ENCODE peak calls at places on chromosomes 3 and 15, in nine cellular contexts. One of them, this sample, is unnamed.

GRCh38 chr3:104677932-104678331 is 688.8 kb upstream of the ALCAM start:
- DNase-seq in activated naive CD8-positive, alpha-beta T cell treated with anti-CD3 and anti-CD28 coated beads, Interleukin-2, amount 10 ng/mL, durations not matched to agents 7 days and 5 days: no peak
- DNase-seq in fibroblast of lung: no peak
- DNase-seq in NCI-H2081 treated with DMSO at 0.1 percent for 48 hours: no peak
- DNase-seq in stimulated activated CD8-positive, alpha-beta memory T cell treated with anti-CD3 and anti-CD28 coated beads, Interleukin-12 subunit alpha, Interleukin-12 subunit beta, amount 100 ng/mL, for 4 hours: no peak
- DNase-seq in left ventricle myocardium superior: no peak
- DNase-seq in posterior vena cava: no peak
- DNase-seq in MCF 10A: no peak
- DNase-seq in AG04450: no peak
- DNase-seq in this sample: no peak

GRCh38 chr3:89434621-89435380 is 327.4 kb downstream of the EPHA3 start:
- DNase-seq in activated naive CD8-positive, alpha-beta T cell treated with anti-CD3 and anti-CD28 coated beads, Interleukin-2, amount 10 ng/mL, durations not matched to agents 7 days and 5 days: no peak
- DNase-seq in fibroblast of lung: no peak
- DNase-seq in NCI-H2081 treated with DMSO at 0.1 percent for 48 hours: no peak
- DNase-seq in stimulated activated CD8-positive, alpha-beta memory T cell treated with anti-CD3 and anti-CD28 coated beads, Interleukin-12 subunit alpha, Interleukin-12 subunit beta, amount 100 ng/mL, for 4 hours: no peak
- DNase-seq in left ventricle myocardium superior: no peak
- DNase-seq in posterior vena cava: no peak
- DNase-seq in MCF 10A: no peak
- DNase-seq in AG04450: no peak
- DNase-seq in this sample: no peak

GRCh38 chr15:25178835-25179672 is 224.3 kb downstream of the SNRPN start:
- DNase-seq in activated naive CD8-positive, alpha-beta T cell treated with anti-CD3 and anti-CD28 coated beads, Interleukin-2, amount 10 ng/mL, durations not matched to agents 7 days and 5 days: peak; percentile 5
- DNase-seq in fibroblast of lung: no peak
- DNase-seq in NCI-H2081 treated with DMSO at 0.1 percent for 48 hours: no peak
- DNase-seq in stimulated activated CD8-positive, alpha-beta memory T cell treated with anti-CD3 and anti-CD28 coated beads, Interleukin-12 subunit alpha, Interleukin-12 subunit beta, amount 100 ng/mL, for 4 hours: no peak
- DNase-seq in left ventricle myocardium superior: peak; percentile 22
- DNase-seq in posterior vena cava: peak; percentile 66
- DNase-seq in MCF 10A: no peak
- DNase-seq in AG04450: no peak
- DNase-seq in this sample: no peak

GRCh38 chr15:34582461-34583357 is 742 bp downstream of the GOLGA8B start:
- DNase-seq in activated naive CD8-positive, alpha-beta T cell treated with anti-CD3 and anti-CD28 coated beads, Interleukin-2, amount 10 ng/mL, durations not matched to agents 7 days and 5 days: peak; percentile 64
- DNase-seq in fibroblast of lung: peak; percentile 30
- DNase-seq in NCI-H2081 treated with DMSO at 0.1 percent for 48 hours: no peak
- DNase-seq in stimulated activated CD8-positive, alpha-beta memory T cell treated with anti-CD3 and anti-CD28 coated beads, Interleukin-12 subunit alpha, Interleukin-12 subunit beta, amount 100 ng/mL, for 4 hours: peak; percentile 4
- DNase-seq in left ventricle myocardium superior: peak; percentile 54
- DNase-seq in posterior vena cava: peak; percentile 80
- DNase-seq in MCF 10A: peak; percentile 56
- DNase-seq in AG04450: no peak
- DNase-seq in this sample: peak; percentile 51

GRCh38 chr3:156547637-156548036 is 7.3 kb downstream of the SSR3 start:
- DNase-seq in activated naive CD8-positive, alpha-beta T cell treated with anti-CD3 and anti-CD28 coated beads, Interleukin-2, amount 10 ng/mL, durations not matched to agents 7 days and 5 days: no peak
- DNase-seq in fibroblast of lung: peak; percentile 90
- DNase-seq in NCI-H2081 treated with DMSO at 0.1 percent for 48 hours: no peak
- DNase-seq in stimulated activated CD8-positive, alpha-beta memory T cell treated with anti-CD3 and anti-CD28 coated beads, Interleukin-12 subunit alpha, Interleukin-12 subunit beta, amount 100 ng/mL, for 4 hours: no peak
- DNase-seq in left ventricle myocardium superior: no peak
- DNase-seq in posterior vena cava: no peak
- DNase-seq in MCF 10A: no peak
- DNase-seq in AG04450: no peak
- DNase-seq in this sample: no peak

GRCh38 chr3:197880361-197881339 is 69.3 kb upstream of the RPL35A start:
- DNase-seq in activated naive CD8-positive, alpha-beta T cell treated with anti-CD3 and anti-CD28 coated beads, Interleukin-2, amount 10 ng/mL, durations not matched to agents 7 days and 5 days: no peak
- DNase-seq in fibroblast of lung: no peak
- DNase-seq in NCI-H2081 treated with DMSO at 0.1 percent for 48 hours: no peak
- DNase-seq in stimulated activated CD8-positive, alpha-beta memory T cell treated with anti-CD3 and anti-CD28 coated beads, Interleukin-12 subunit alpha, Interleukin-12 subunit beta, amount 100 ng/mL, for 4 hours: no peak
- DNase-seq in left ventricle myocardium superior: no peak
- DNase-seq in posterior vena cava: no peak
- DNase-seq in MCF 10A: no peak
- DNase-seq in AG04450: no peak
- DNase-seq in this sample: no peak

GRCh38 chr15:90564109-90564508 is 34.4 kb downstream of the CRTC3 start:
- DNase-seq in activated naive CD8-positive, alpha-beta T cell treated with anti-CD3 and anti-CD28 coated beads, Interleukin-2, amount 10 ng/mL, durations not matched to agents 7 days and 5 days: no peak
- DNase-seq in fibroblast of lung: no peak
- DNase-seq in NCI-H2081 treated with DMSO at 0.1 percent for 48 hours: no peak
- DNase-seq in stimulated activated CD8-positive, alpha-beta memory T cell treated with anti-CD3 and anti-CD28 coated beads, Interleukin-12 subunit alpha, Interleukin-12 subunit beta, amount 100 ng/mL, for 4 hours: no peak
- DNase-seq in left ventricle myocardium superior: no peak
- DNase-seq in posterior vena cava: no peak
- DNase-seq in MCF 10A: no peak
- DNase-seq in AG04450: no peak
- DNase-seq in this sample: no peak

GRCh38 chr3:17412950-17413530 is 329.4 kb downstream of the TBC1D5 start:
- DNase-seq in activated naive CD8-positive, alpha-beta T cell treated with anti-CD3 and anti-CD28 coated beads, Interleukin-2, amount 10 ng/mL, durations not matched to agents 7 days and 5 days: no peak
- DNase-seq in fibroblast of lung: peak; percentile 46
- DNase-seq in NCI-H2081 treated with DMSO at 0.1 percent for 48 hours: peak; percentile 49
- DNase-seq in stimulated activated CD8-positive, alpha-beta memory T cell treated with anti-CD3 and anti-CD28 coated beads, Interleukin-12 subunit alpha, Interleukin-12 subunit beta, amount 100 ng/mL, for 4 hours: no peak
- DNase-seq in left ventricle myocardium superior: no peak
- DNase-seq in posterior vena cava: no peak
- DNase-seq in MCF 10A: peak; percentile 66
- DNase-seq in AG04450: peak; percentile 21
- DNase-seq in this sample: peak; percentile 17

GRCh38 chr15:74281147-74282133 is 45.3 kb downstream of the CCDC33 start:
- DNase-seq in activated naive CD8-positive, alpha-beta T cell treated with anti-CD3 and anti-CD28 coated beads, Interleukin-2, amount 10 ng/mL, durations not matched to agents 7 days and 5 days: no peak
- DNase-seq in fibroblast of lung: no peak
- DNase-seq in NCI-H2081 treated with DMSO at 0.1 percent for 48 hours: no peak
- DNase-seq in stimulated activated CD8-positive, alpha-beta memory T cell treated with anti-CD3 and anti-CD28 coated beads, Interleukin-12 subunit alpha, Interleukin-12 subunit beta, amount 100 ng/mL, for 4 hours: no peak
- DNase-seq in left ventricle myocardium superior: peak; percentile 10
- DNase-seq in posterior vena cava: no peak
- DNase-seq in MCF 10A: no peak
- DNase-seq in AG04450: no peak
- DNase-seq in this sample: no peak

GRCh38 chr3:2661078-2661477 is 449.1 kb downstream of the IL5RA start:
- DNase-seq in activated naive CD8-positive, alpha-beta T cell treated with anti-CD3 and anti-CD28 coated beads, Interleukin-2, amount 10 ng/mL, durations not matched to agents 7 days and 5 days: no peak
- DNase-seq in fibroblast of lung: peak; percentile 1
- DNase-seq in NCI-H2081 treated with DMSO at 0.1 percent for 48 hours: no peak
- DNase-seq in stimulated activated CD8-positive, alpha-beta memory T cell treated with anti-CD3 and anti-CD28 coated beads, Interleukin-12 subunit alpha, Interleukin-12 subunit beta, amount 100 ng/mL, for 4 hours: no peak
- DNase-seq in left ventricle myocardium superior: no peak
- DNase-seq in posterior vena cava: no peak
- DNase-seq in MCF 10A: no peak
- DNase-seq in AG04450: no peak
- DNase-seq in this sample: no peak

GRCh38 chr3:54600441-54601204 is 327.2 kb downstream of the LRTM1 start:
- DNase-seq in activated naive CD8-positive, alpha-beta T cell treated with anti-CD3 and anti-CD28 coated beads, Interleukin-2, amount 10 ng/mL, durations not matched to agents 7 days and 5 days: no peak
- DNase-seq in fibroblast of lung: no peak
- DNase-seq in NCI-H2081 treated with DMSO at 0.1 percent for 48 hours: no peak
- DNase-seq in stimulated activated CD8-positive, alpha-beta memory T cell treated with anti-CD3 and anti-CD28 coated beads, Interleukin-12 subunit alpha, Interleukin-12 subunit beta, amount 100 ng/mL, for 4 hours: no peak
- DNase-seq in left ventricle myocardium superior: peak; percentile 26
- DNase-seq in posterior vena cava: no peak
- DNase-seq in MCF 10A: no peak
- DNase-seq in AG04450: no peak
- DNase-seq in this sample: no peak

GRCh38 chr15:67340630-67341029 is 86.0 kb downstream of the IQCH start:
- DNase-seq in activated naive CD8-positive, alpha-beta T cell treated with anti-CD3 and anti-CD28 coated beads, Interleukin-2, amount 10 ng/mL, durations not matched to agents 7 days and 5 days: no peak
- DNase-seq in fibroblast of lung: no peak
- DNase-seq in NCI-H2081 treated with DMSO at 0.1 percent for 48 hours: no peak
- DNase-seq in stimulated activated CD8-positive, alpha-beta memory T cell treated with anti-CD3 and anti-CD28 coated beads, Interleukin-12 subunit alpha, Interleukin-12 subunit beta, amount 100 ng/mL, for 4 hours: no peak
- DNase-seq in left ventricle myocardium superior: no peak
- DNase-seq in posterior vena cava: no peak
- DNase-seq in MCF 10A: no peak
- DNase-seq in AG04450: no peak
- DNase-seq in this sample: no peak

GRCh38 chr15:73926191-73927002 is at the start of gene LOXL1:
- DNase-seq in activated naive CD8-positive, alpha-beta T cell treated with anti-CD3 and anti-CD28 coated beads, Interleukin-2, amount 10 ng/mL, durations not matched to agents 7 days and 5 days: no peak
- DNase-seq in fibroblast of lung: peak; percentile 95
- DNase-seq in NCI-H2081 treated with DMSO at 0.1 percent for 48 hours: no peak
- DNase-seq in stimulated activated CD8-positive, alpha-beta memory T cell treated with anti-CD3 and anti-CD28 coated beads, Interleukin-12 subunit alpha, Interleukin-12 subunit beta, amount 100 ng/mL, for 4 hours: no peak
- DNase-seq in left ventricle myocardium superior: peak; percentile 86
- DNase-seq in posterior vena cava: peak; percentile 93
- DNase-seq in MCF 10A: peak; percentile 53
- DNase-seq in AG04450: peak; percentile 71
- DNase-seq in this sample: peak; percentile 90

GRCh38 chr15:85667491-85668424 is 127.0 kb downstream of the KLHL25 start:
- DNase-seq in activated naive CD8-positive, alpha-beta T cell treated with anti-CD3 and anti-CD28 coated beads, Interleukin-2, amount 10 ng/mL, durations not matched to agents 7 days and 5 days: no peak
- DNase-seq in fibroblast of lung: peak; percentile 99
- DNase-seq in NCI-H2081 treated with DMSO at 0.1 percent for 48 hours: no peak
- DNase-seq in stimulated activated CD8-positive, alpha-beta memory T cell treated with anti-CD3 and anti-CD28 coated beads, Interleukin-12 subunit alpha, Interleukin-12 subunit beta, amount 100 ng/mL, for 4 hours: peak; percentile 20
- DNase-seq in left ventricle myocardium superior: no peak
- DNase-seq in posterior vena cava: no peak
- DNase-seq in MCF 10A: peak; percentile 71
- DNase-seq in AG04450: peak; percentile 95
- DNase-seq in this sample: peak; percentile 84

GRCh38 chr3:133835961-133836360 is 30.3 kb downstream of the SRPRB start:
- DNase-seq in activated naive CD8-positive, alpha-beta T cell treated with anti-CD3 and anti-CD28 coated beads, Interleukin-2, amount 10 ng/mL, durations not matched to agents 7 days and 5 days: no peak
- DNase-seq in fibroblast of lung: no peak
- DNase-seq in NCI-H2081 treated with DMSO at 0.1 percent for 48 hours: no peak
- DNase-seq in stimulated activated CD8-positive, alpha-beta memory T cell treated with anti-CD3 and anti-CD28 coated beads, Interleukin-12 subunit alpha, Interleukin-12 subunit beta, amount 100 ng/mL, for 4 hours: no peak
- DNase-seq in left ventricle myocardium superior: no peak
- DNase-seq in posterior vena cava: no peak
- DNase-seq in MCF 10A: no peak
- DNase-seq in AG04450: no peak
- DNase-seq in this sample: no peak

GRCh38 chr3:14532691-14533456 is 7.3 kb downstream of the GRIP2 start:
- DNase-seq in activated naive CD8-positive, alpha-beta T cell treated with anti-CD3 and anti-CD28 coated beads, Interleukin-2, amount 10 ng/mL, durations not matched to agents 7 days and 5 days: no peak
- DNase-seq in fibroblast of lung: no peak
- DNase-seq in NCI-H2081 treated with DMSO at 0.1 percent for 48 hours: peak; percentile 62
- DNase-seq in stimulated activated CD8-positive, alpha-beta memory T cell treated with anti-CD3 and anti-CD28 coated beads, Interleukin-12 subunit alpha, Interleukin-12 subunit beta, amount 100 ng/mL, for 4 hours: no peak
- DNase-seq in left ventricle myocardium superior: peak; percentile 49
- DNase-seq in posterior vena cava: no peak
- DNase-seq in MCF 10A: peak; percentile 78
- DNase-seq in AG04450: no peak
- DNase-seq in this sample: peak; percentile 55

GRCh38 chr15:85621096-85621495 is 173.6 kb downstream of the KLHL25 start:
- DNase-seq in activated naive CD8-positive, alpha-beta T cell treated with anti-CD3 and anti-CD28 coated beads, Interleukin-2, amount 10 ng/mL, durations not matched to agents 7 days and 5 days: no peak
- DNase-seq in fibroblast of lung: peak; percentile 48
- DNase-seq in NCI-H2081 treated with DMSO at 0.1 percent for 48 hours: no peak
- DNase-seq in stimulated activated CD8-positive, alpha-beta memory T cell treated with anti-CD3 and anti-CD28 coated beads, Interleukin-12 subunit alpha, Interleukin-12 subunit beta, amount 100 ng/mL, for 4 hours: no peak
- DNase-seq in left ventricle myocardium superior: no peak
- DNase-seq in posterior vena cava: no peak
- DNase-seq in MCF 10A: peak; percentile 27
- DNase-seq in AG04450: no peak
- DNase-seq in this sample: peak; percentile 6

GRCh38 chr3:127421943-127422662 is 134.3 kb upstream of the PRR20G start:
- DNase-seq in activated naive CD8-positive, alpha-beta T cell treated with anti-CD3 and anti-CD28 coated beads, Interleukin-2, amount 10 ng/mL, durations not matched to agents 7 days and 5 days: no peak
- DNase-seq in fibroblast of lung: no peak
- DNase-seq in NCI-H2081 treated with DMSO at 0.1 percent for 48 hours: no peak
- DNase-seq in stimulated activated CD8-positive, alpha-beta memory T cell treated with anti-CD3 and anti-CD28 coated beads, Interleukin-12 subunit alpha, Interleukin-12 subunit beta, amount 100 ng/mL, for 4 hours: no peak
- DNase-seq in left ventricle myocardium superior: no peak
- DNase-seq in posterior vena cava: no peak
- DNase-seq in MCF 10A: no peak
- DNase-seq in AG04450: no peak
- DNase-seq in this sample: no peak

GRCh38 chr3:134353831-134354611 is 20.2 kb downstream of the AMOTL2 start:
- DNase-seq in activated naive CD8-positive, alpha-beta T cell treated with anti-CD3 and anti-CD28 coated beads, Interleukin-2, amount 10 ng/mL, durations not matched to agents 7 days and 5 days: no peak
- DNase-seq in fibroblast of lung: no peak
- DNase-seq in NCI-H2081 treated with DMSO at 0.1 percent for 48 hours: no peak
- DNase-seq in stimulated activated CD8-positive, alpha-beta memory T cell treated with anti-CD3 and anti-CD28 coated beads, Interleukin-12 subunit alpha, Interleukin-12 subunit beta, amount 100 ng/mL, for 4 hours: no peak
- DNase-seq in left ventricle myocardium superior: peak; percentile 30
- DNase-seq in posterior vena cava: peak; percentile 45
- DNase-seq in MCF 10A: no peak
- DNase-seq in AG04450: no peak
- DNase-seq in this sample: no peak

GRCh38 chr3:86960551-86960950 is 30.4 kb downstream of the VGLL3 start:
- DNase-seq in activated naive CD8-positive, alpha-beta T cell treated with anti-CD3 and anti-CD28 coated beads, Interleukin-2, amount 10 ng/mL, durations not matched to agents 7 days and 5 days: no peak
- DNase-seq in fibroblast of lung: peak; percentile 34
- DNase-seq in NCI-H2081 treated with DMSO at 0.1 percent for 48 hours: no peak
- DNase-seq in stimulated activated CD8-positive, alpha-beta memory T cell treated with anti-CD3 and anti-CD28 coated beads, Interleukin-12 subunit alpha, Interleukin-12 subunit beta, amount 100 ng/mL, for 4 hours: no peak
- DNase-seq in left ventricle myocardium superior: no peak
- DNase-seq in posterior vena cava: no peak
- DNase-seq in MCF 10A: no peak
- DNase-seq in AG04450: no peak
- DNase-seq in this sample: no peak

GRCh38 chr3:29463306-29463705 is 182.4 kb downstream of the RBMS3 start:
- DNase-seq in activated naive CD8-positive, alpha-beta T cell treated with anti-CD3 and anti-CD28 coated beads, Interleukin-2, amount 10 ng/mL, durations not matched to agents 7 days and 5 days: no peak
- DNase-seq in fibroblast of lung: peak; percentile 47
- DNase-seq in NCI-H2081 treated with DMSO at 0.1 percent for 48 hours: no peak
- DNase-seq in stimulated activated CD8-positive, alpha-beta memory T cell treated with anti-CD3 and anti-CD28 coated beads, Interleukin-12 subunit alpha, Interleukin-12 subunit beta, amount 100 ng/mL, for 4 hours: no peak
- DNase-seq in left ventricle myocardium superior: no peak
- DNase-seq in posterior vena cava: no peak
- DNase-seq in MCF 10A: peak; percentile 35
- DNase-seq in AG04450: no peak
- DNase-seq in this sample: no peak

GRCh38 chr15:93027413-93027812 is 61.6 kb downstream of the RGMA start:
- DNase-seq in activated naive CD8-positive, alpha-beta T cell treated with anti-CD3 and anti-CD28 coated beads, Interleukin-2, amount 10 ng/mL, durations not matched to agents 7 days and 5 days: no peak
- DNase-seq in fibroblast of lung: no peak
- DNase-seq in NCI-H2081 treated with DMSO at 0.1 percent for 48 hours: no peak
- DNase-seq in stimulated activated CD8-positive, alpha-beta memory T cell treated with anti-CD3 and anti-CD28 coated beads, Interleukin-12 subunit alpha, Interleukin-12 subunit beta, amount 100 ng/mL, for 4 hours: no peak
- DNase-seq in left ventricle myocardium superior: no peak
- DNase-seq in posterior vena cava: peak; percentile 83
- DNase-seq in MCF 10A: no peak
- DNase-seq in AG04450: no peak
- DNase-seq in this sample: no peak

GRCh38 chr3:97949110-97949485 is 23.1 kb downstream of the RIOX2 start:
- DNase-seq in activated naive CD8-positive, alpha-beta T cell treated with anti-CD3 and anti-CD28 coated beads, Interleukin-2, amount 10 ng/mL, durations not matched to agents 7 days and 5 days: no peak
- DNase-seq in fibroblast of lung: no peak
- DNase-seq in NCI-H2081 treated with DMSO at 0.1 percent for 48 hours: no peak
- DNase-seq in stimulated activated CD8-positive, alpha-beta memory T cell treated with anti-CD3 and anti-CD28 coated beads, Interleukin-12 subunit alpha, Interleukin-12 subunit beta, amount 100 ng/mL, for 4 hours: no peak
- DNase-seq in left ventricle myocardium superior: no peak
- DNase-seq in posterior vena cava: no peak
- DNase-seq in MCF 10A: no peak
- DNase-seq in AG04450: no peak
- DNase-seq in this sample: no peak